ENCODE peak calls at places on chromosome 13, in five cellular contexts. I is tibial nerve, F is breast epithelium, X is fibroblast of lung, Z is psoas muscle. D is an unnamed sample.

GRCh38 chr13:113110852-113111315 is 5.3 kb downstream of the F7 start:
- DNase-seq in Z (no peak), F (no peak), X (no peak), I (no peak), D (peak; percentile 44)

GRCh38 chr13:92827503-92827902 is 399.1 kb upstream of the GPC6 start:
- DNase-seq in X (no peak), Z (no peak), F (no peak), I (no peak), D (no peak)

GRCh38 chr13:43473437-43473836 is 313.3 kb downstream of the ENOX1 start:
- DNase-seq in X (no peak), F (no peak), I (no peak), Z (no peak), D (no peak)

GRCh38 chr13:72931311-72931710 is 127.5 kb upstream of the KLF5 start:
- DNase-seq in X (no peak), F (no peak), I (no peak), Z (no peak), D (no peak)

GRCh38 chr13:59230484-59231264 is 933.1 kb downstream of the DIAPH3 start:
- DNase-seq in I (no peak), X (no peak), F (no peak), Z (no peak), D (no peak)

GRCh38 chr13:28469316-28469715 is 25.6 kb downstream of the FLT1 start:
- DNase-seq in F (no peak), X (no peak), I (no peak), Z (no peak), D (no peak)

GRCh38 chr13:61463027-61463426 is 47.4 kb upstream of the PCDH20 start:
- DNase-seq in Z (no peak), I (no peak), F (no peak), X (no peak), D (no peak)

GRCh38 chr13:107867701-107868661 is 347.4 kb downstream of the LIG4 start:
- DNase-seq in I (no peak), Z (no peak), X (peak; percentile 58), F (no peak), D (peak; percentile 89)

GRCh38 chr13:41652735-41653361 is 195.5 kb downstream of the RGCC start:
- DNase-seq in I (peak; percentile 59), F (no peak), Z (no peak), X (peak; percentile 84), D (no peak)

GRCh38 chr13:97256343-97256783 is 34.2 kb downstream of the MBNL2 start:
- DNase-seq in I (no peak), X (peak; percentile 91), Z (no peak), F (no peak), D (no peak)

GRCh38 chr13:33937373-33938087 is 119.6 kb downstream of the RFC3 start:
- DNase-seq in X (no peak), Z (no peak), I (no peak), F (no peak), D (no peak)

GRCh38 chr13:109782066-109782822 is 4.1 kb downstream of the IRS2 start:
- DNase-seq in I (no peak), Z (no peak), X (no peak), F (no peak), D (no peak)
- H3K4me3 ChIP-seq in I (peak overlapping the region; percentile 73), Z (peak overlapping the region; percentile 64), X (no peak overlapping the region), F (peak overlapping the region; percentile 97), D (no peak overlapping the region)

DNA sequence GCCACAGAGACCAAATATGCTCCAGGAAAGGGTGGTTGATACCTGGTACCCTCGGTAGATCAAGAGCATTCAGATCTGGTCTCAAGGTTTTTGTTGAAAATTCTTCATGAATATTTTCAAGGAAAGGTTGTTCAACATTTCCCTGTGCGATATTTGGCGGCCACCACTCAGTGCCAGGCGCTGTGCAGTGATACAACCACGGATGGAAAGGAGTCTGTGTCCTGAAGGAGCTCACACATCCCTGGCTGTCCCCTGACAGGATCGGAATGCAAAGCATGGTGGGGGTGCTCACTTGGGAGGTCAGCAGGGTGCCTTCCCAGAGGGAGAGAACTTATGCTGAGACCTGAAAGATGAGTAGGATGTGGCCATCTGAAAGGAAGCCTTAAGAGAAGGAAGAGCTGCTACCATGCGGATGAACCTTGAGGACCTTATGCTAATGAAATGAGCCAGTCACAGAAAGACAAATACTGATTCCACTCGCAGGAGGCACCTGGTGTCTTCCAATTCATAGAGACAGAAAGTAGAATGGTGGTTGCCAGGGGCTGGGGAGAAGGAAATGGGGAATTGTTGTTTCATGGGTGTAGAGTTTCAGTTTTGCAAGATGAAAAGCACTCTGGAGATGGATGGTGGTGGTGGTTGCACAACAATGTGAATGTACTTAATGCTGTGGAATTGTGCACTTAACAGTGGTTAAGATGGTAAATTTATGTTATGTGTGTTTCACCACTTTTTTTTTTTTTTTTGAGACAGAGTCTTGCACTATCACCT is 41.6 kb downstream of the HSPH1 start:
- DNase-seq in X (peak; percentile 28), F (no peak), Z (no peak), I (no peak), D (no peak)
- H3K27me3 ChIP-seq in X (peaks cover 55% of the 10 kb centered on the region), F (no peaks in the 10 kb centered on the region), Z (no peaks in the 10 kb centered on the region), I (no peaks in the 10 kb centered on the region), D (no peaks in the 10 kb centered on the region)

GRCh38 chr13:47100214-47100853 is 203.5 kb upstream of the HTR2A start:
- DNase-seq in Z (no peak), X (peak; percentile 38), F (no peak), I (no peak), D (no peak)
- H3K4me3 ChIP-seq in Z (no peak overlapping the region), X (no peak overlapping the region), F (no peak overlapping the region), I (no peak overlapping the region), D (no peak overlapping the region)

GRCh38 chr13:99971576-99972189 is at the start of gene ZIC5:
- DNase-seq in F (no peak), Z (no peak), X (no peak), I (no peak), D (peak; percentile 95)
- H3K27me3 ChIP-seq in F (peaks cover 93% of the 10 kb centered on the region), Z (peaks cover 15% of the 10 kb centered on the region), X (peaks cover 84% of the 10 kb centered on the region), I (peaks cover 95% of the 10 kb centered on the region), D (peaks cover 48% of the 10 kb centered on the region)

DNA sequence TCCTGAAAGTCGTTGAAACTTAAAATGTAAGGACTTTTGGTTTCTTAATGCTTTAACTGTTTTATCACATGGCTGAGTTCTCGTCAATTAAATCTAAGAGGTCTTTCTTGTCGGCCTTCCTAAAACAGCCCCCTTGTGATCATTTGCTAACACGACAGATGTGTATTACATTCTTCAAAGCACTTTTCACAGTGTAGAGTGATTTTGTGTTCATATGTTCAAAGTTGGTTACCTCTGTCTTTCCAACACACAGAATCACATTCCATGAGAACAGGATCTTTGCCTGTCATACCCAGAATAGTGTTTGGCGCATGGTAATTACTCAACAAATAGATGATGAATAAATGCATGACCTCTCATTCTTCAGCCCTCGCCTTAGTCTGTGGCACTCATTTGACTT is 1.1 kb downstream of the GTF2F2 start:
- DNase-seq in X (peak; percentile 33), Z (no peak), I (no peak), F (no peak), D (no peak)
- H3K4me3 ChIP-seq in X (peak overlapping the region; percentile 65), Z (peak overlapping the region; percentile 87), I (peak overlapping the region; percentile 87), F (peak overlapping the region; percentile 84), D (peak overlapping the region; percentile 97)

GRCh38 chr13:98393873-98394272 is 183.0 kb downstream of the STK24 start:
- DNase-seq in I (no peak), F (no peak), X (no peak), Z (no peak), D (no peak)

GRCh38 chr13:98397861-98398260 is 179.0 kb downstream of the STK24 start:
- DNase-seq in Z (no peak), I (no peak), F (no peak), X (no peak), D (no peak)

GRCh38 chr13:98397221-98397620 is 179.7 kb downstream of the STK24 start:
- DNase-seq in X (peak; percentile 66), I (no peak), F (no peak), Z (no peak), D (no peak)

GRCh38 chr13:98394820-98395510 is 181.9 kb downstream of the STK24 start:
- DNase-seq in Z (no peak), X (no peak), I (no peak), F (no peak), D (no peak)

DNA sequence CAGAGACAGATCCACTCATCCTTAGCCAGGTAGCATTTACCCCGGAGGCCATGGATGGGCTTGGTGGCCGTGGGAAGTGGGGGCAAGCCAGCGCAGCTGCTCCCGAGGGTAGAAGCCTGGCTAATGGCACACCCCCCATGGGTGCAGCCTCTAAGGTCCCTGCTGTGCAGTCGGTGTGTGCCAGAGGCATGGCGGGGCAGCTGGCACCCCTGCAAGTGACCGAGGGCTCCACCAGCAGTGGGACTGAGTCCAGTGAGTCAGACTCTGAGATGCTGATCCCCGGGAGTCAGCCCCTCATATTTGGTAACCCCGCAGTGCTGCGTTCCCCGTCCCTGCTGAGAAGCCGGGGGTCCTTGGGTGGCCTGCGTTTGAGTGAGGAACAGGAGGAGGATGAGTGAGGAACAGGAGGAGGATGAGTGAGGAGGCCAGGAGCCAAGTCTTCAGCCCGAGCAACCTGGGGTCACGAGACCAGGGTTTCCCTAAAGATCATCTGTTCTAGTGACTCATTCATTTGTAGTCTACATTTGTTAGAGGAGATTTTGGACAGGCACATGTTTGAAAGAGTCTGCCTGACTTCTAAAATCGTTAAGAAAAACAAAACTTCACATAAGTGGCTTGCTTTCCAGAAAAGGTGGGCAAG is 180.7 kb downstream of the STK24 start:
- DNase-seq in X (no peak), F (no peak), Z (no peak), I (no peak), D (peak; percentile 34)
- H3K27me3 ChIP-seq in X (no peaks in the 10 kb centered on the region), F (no peaks in the 10 kb centered on the region), Z (no peaks in the 10 kb centered on the region), I (no peaks in the 10 kb centered on the region), D (no peaks in the 10 kb centered on the region)

GRCh38 chr13:95005300-95005699 is 293.0 kb upstream of the SOX21 start:
- DNase-seq in F (no peak), Z (no peak), I (no peak), X (no peak), D (no peak)

GRCh38 chr13:94999871-95000270 is 287.5 kb upstream of the SOX21 start:
- DNase-seq in F (no peak), X (no peak), Z (no peak), I (no peak), D (no peak)

GRCh38 chr13:95002126-95002525 is 289.8 kb upstream of the SOX21 start:
- DNase-seq in Z (no peak), X (no peak), F (no peak), I (no peak), D (no peak)

GRCh38 chr13:95007322-95007721 is 293.9 kb downstream of the ABCC4 start:
- DNase-seq in Z (no peak), X (no peak), I (no peak), F (no peak), D (peak; percentile 55)

GRCh38 chr13:95002968-95003813 is 290.8 kb upstream of the SOX21 start:
- DNase-seq in Z (no peak), F (no peak), I (no peak), X (no peak), D (peak; percentile 57)
- H3K4me3 ChIP-seq in Z (peak overlapping the region; percentile 49), F (peak overlapping the region; percentile 39), I (peak overlapping the region; percentile 15), X (no peak overlapping the region), D (peak overlapping the region; percentile 23)

GRCh38 chr13:30360586-30360985 is 53.2 kb upstream of the KATNAL1 start:
- DNase-seq in F (no peak), I (no peak), Z (no peak), X (no peak), D (no peak)
- H3K27me3 ChIP-seq in F (no peaks in the 10 kb centered on the region), I (no peaks in the 10 kb centered on the region), Z (no peaks in the 10 kb centered on the region), X (no peaks in the 10 kb centered on the region), D (no peaks in the 10 kb centered on the region)

D was measured in endodermal cell.